ENCODE peak calls at places on chromosomes 7 and 10, in eight cellular contexts. One of them, this sample, is unnamed.

GRCh38 chr10:67612577-67613537 is 83.1 kb downstream of the CTNNA3 start:
- DNase-seq in transverse colon: no peak
- DNase-seq in H1: no peak
- DNase-seq in stomach: no peak
- DNase-seq in SK-N-SH: no peak
- DNase-seq in A549: no peak
- DNase-seq in sigmoid colon: no peak
- DNase-seq in GM12878: peak; percentile 59
- DNase-seq in this sample: no peak

GRCh38 chr10:91683976-91684375 is 51.1 kb upstream of the PPP1R3C start:
- DNase-seq in transverse colon: no peak
- DNase-seq in H1: peak; percentile 36
- DNase-seq in stomach: no peak
- DNase-seq in SK-N-SH: no peak
- DNase-seq in A549: peak; percentile 35
- DNase-seq in sigmoid colon: no peak
- DNase-seq in GM12878: no peak
- DNase-seq in this sample: no peak

GRCh38 chr10:74738985-74739567 is 87.3 kb upstream of the KAT6B start:
- DNase-seq in transverse colon: peak; percentile 43
- DNase-seq in H1: no peak
- DNase-seq in stomach: no peak
- DNase-seq in SK-N-SH: no peak
- DNase-seq in A549: peak; percentile 17
- DNase-seq in sigmoid colon: no peak
- DNase-seq in GM12878: peak; percentile 94
- DNase-seq in this sample: no peak

GRCh38 chr7:101681170-101682007 is 52.3 kb upstream of the MYL10 start:
- DNase-seq in transverse colon: no peak
- DNase-seq in H1: no peak
- DNase-seq in stomach: peak; percentile 33
- DNase-seq in SK-N-SH: peak; percentile 94
- DNase-seq in A549: peak; percentile 78
- DNase-seq in sigmoid colon: no peak
- DNase-seq in GM12878: no peak
- DNase-seq in this sample: no peak

GRCh38 chr10:43233601-43234430 is 33.0 kb downstream of the RASGEF1A start:
- DNase-seq in transverse colon: peak; percentile 3
- DNase-seq in H1: no peak
- DNase-seq in stomach: no peak
- DNase-seq in SK-N-SH: no peak
- DNase-seq in A549: no peak
- DNase-seq in sigmoid colon: peak; percentile 24
- DNase-seq in GM12878: no peak
- DNase-seq in this sample: no peak

GRCh38 chr10:21084700-21085099 is 187.6 kb upstream of the NEBL start:
- DNase-seq in transverse colon: no peak
- DNase-seq in H1: no peak
- DNase-seq in stomach: no peak
- DNase-seq in SK-N-SH: no peak
- DNase-seq in A549: no peak
- DNase-seq in sigmoid colon: no peak
- DNase-seq in GM12878: peak; percentile 13
- DNase-seq in this sample: no peak

GRCh38 chr7:141417506-141417905 is 133.7 kb upstream of the AGK start:
- DNase-seq in transverse colon: no peak
- DNase-seq in H1: no peak
- DNase-seq in stomach: no peak
- DNase-seq in SK-N-SH: no peak
- DNase-seq in A549: no peak
- DNase-seq in sigmoid colon: no peak
- DNase-seq in GM12878: no peak
- DNase-seq in this sample: no peak

GRCh38 chr10:88071814-88072380 is 208.5 kb downstream of the PTEN start:
- DNase-seq in transverse colon: no peak
- DNase-seq in H1: no peak
- DNase-seq in stomach: no peak
- DNase-seq in SK-N-SH: no peak
- DNase-seq in A549: no peak
- DNase-seq in sigmoid colon: no peak
- DNase-seq in GM12878: no peak
- DNase-seq in this sample: no peak

GRCh38 chr10:113138937-113139585 is 189.0 kb downstream of the TCF7L2 start:
- DNase-seq in transverse colon: no peak
- DNase-seq in H1: no peak
- DNase-seq in stomach: no peak
- DNase-seq in SK-N-SH: no peak
- DNase-seq in A549: no peak
- DNase-seq in sigmoid colon: no peak
- DNase-seq in GM12878: no peak
- DNase-seq in this sample: no peak

GRCh38 chr7:128739990-128740682 is 977 bp downstream of the CALU start:
- DNase-seq in transverse colon: no peak
- DNase-seq in H1: no peak
- DNase-seq in stomach: no peak
- DNase-seq in SK-N-SH: no peak
- DNase-seq in A549: no peak
- DNase-seq in sigmoid colon: no peak
- DNase-seq in GM12878: no peak
- DNase-seq in this sample: no peak

GRCh38 chr10:118832242-118832651 is 77.5 kb upstream of the CACUL1 start:
- DNase-seq in transverse colon: peak; percentile 57
- DNase-seq in H1: no peak
- DNase-seq in stomach: peak; percentile 37
- DNase-seq in SK-N-SH: peak; percentile 84
- DNase-seq in A549: no peak
- DNase-seq in sigmoid colon: peak; percentile 74
- DNase-seq in GM12878: no peak
- DNase-seq in this sample: peak; percentile 52

GRCh38 chr7:92813390-92814024 is 22.9 kb downstream of the CDK6 start:
- DNase-seq in transverse colon: no peak
- DNase-seq in H1: no peak
- DNase-seq in stomach: no peak
- DNase-seq in SK-N-SH: no peak
- DNase-seq in A549: no peak
- DNase-seq in sigmoid colon: no peak
- DNase-seq in GM12878: peak; percentile 82
- DNase-seq in this sample: no peak

DNA sequence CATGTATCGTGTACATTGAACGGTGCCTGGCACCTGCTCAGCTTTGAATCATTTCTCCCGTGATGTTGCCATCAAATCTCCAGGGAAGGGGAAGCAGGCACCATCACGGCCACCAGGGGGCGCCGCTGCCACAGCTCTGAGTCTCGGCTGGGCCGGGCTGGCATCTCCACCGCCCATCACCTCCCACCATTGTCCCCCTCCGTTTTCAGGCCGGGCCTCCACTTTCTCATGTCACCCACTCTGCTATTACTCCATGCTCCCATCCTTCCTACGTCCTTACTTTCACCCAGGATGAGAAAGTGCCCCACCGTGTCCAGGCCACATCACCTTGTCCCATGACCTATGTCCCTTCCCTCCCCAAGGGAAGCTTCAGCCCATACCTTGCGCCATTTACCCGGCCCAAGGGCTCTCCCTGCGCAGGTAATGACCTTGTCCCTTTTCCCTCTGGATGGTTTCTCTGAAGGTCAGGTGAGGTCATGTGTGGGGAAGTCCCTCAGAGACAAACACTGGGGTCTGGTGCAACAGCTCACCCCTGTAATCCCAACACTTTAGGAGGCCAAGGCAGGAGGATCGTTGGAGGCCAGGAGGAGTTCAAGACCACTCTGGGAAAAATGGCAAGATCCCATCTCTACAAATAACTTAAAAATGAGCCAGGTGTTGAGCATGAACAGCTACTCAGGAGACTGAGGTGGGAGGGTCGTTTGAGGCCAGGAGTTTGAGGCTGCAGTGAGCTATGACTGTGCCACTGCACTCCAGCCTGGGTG is 31.8 kb upstream of the OCM2 start:
- DNase-seq in transverse colon: peak; percentile 83
- DNase-seq in H1: peak; percentile 31
- DNase-seq in stomach: peak; percentile 88
- DNase-seq in SK-N-SH: peak; percentile 91
- DNase-seq in A549: peak; percentile 70
- DNase-seq in sigmoid colon: peak; percentile 68
- DNase-seq in GM12878: no peak
- DNase-seq in this sample: peak; percentile 68
- TF ChIP-seq CTCF in transverse colon: peak; percentile 92
- TF ChIP-seq CTCF in H1: peak; percentile 97
- TF ChIP-seq CTCF in stomach: peak; percentile 89
- TF ChIP-seq CTCF in SK-N-SH: peak; percentile 98
- TF ChIP-seq CTCF in A549: peak; percentile 94
- TF ChIP-seq CTCF in sigmoid colon: peak; percentile 77
- TF ChIP-seq CTCF in GM12878: peak; percentile 92
- TF ChIP-seq CTCF in this sample: peak; percentile 70

DNA sequence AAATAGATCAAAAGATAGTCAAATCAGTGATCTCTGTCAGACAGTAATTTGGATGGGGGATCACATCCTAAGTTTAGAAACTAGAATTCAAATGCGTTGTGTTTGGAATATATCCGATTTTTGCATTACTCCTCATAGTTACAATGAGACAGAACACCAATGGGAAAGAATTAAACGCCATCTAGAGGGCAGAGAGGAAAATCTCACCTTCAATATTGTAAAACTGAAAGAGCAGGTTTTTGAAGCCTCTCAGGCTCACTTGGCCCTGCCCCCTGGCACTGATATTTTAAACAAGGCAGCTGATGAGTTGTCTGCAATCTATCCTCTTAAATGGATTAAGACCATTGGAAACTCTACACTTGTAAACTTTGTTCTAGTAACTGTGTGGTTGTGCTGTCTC is 17.7 kb downstream of the FRG2B start:
- DNase-seq in transverse colon: no peak
- DNase-seq in H1: no peak
- DNase-seq in stomach: no peak
- DNase-seq in SK-N-SH: peak; percentile 38
- DNase-seq in A549: peak; percentile 25
- DNase-seq in sigmoid colon: no peak
- DNase-seq in GM12878: no peak
- DNase-seq in this sample: no peak
- TF ChIP-seq EP300 in transverse colon: no peak
- TF ChIP-seq EP300 in H1: no peak
- TF ChIP-seq EP300 in stomach: no peak
- TF ChIP-seq EP300 in SK-N-SH: no peak
- TF ChIP-seq EP300 in A549: no peak
- TF ChIP-seq EP300 in sigmoid colon: no peak
- TF ChIP-seq EP300 in GM12878: no peak
- TF ChIP-seq EP300 in this sample: no peak

GRCh38 chr7:156111-157007 is 36.0 kb upstream of the FAM20C start:
- DNase-seq in transverse colon: no peak
- DNase-seq in H1: no peak
- DNase-seq in stomach: no peak
- DNase-seq in SK-N-SH: no peak
- DNase-seq in A549: no peak
- DNase-seq in sigmoid colon: no peak
- DNase-seq in GM12878: no peak
- DNase-seq in this sample: no peak

GRCh38 chr7:159370-160270 is 32.8 kb upstream of the FAM20C start:
- DNase-seq in transverse colon: no peak
- DNase-seq in H1: no peak
- DNase-seq in stomach: no peak
- DNase-seq in SK-N-SH: peak; percentile 51
- DNase-seq in A549: no peak
- DNase-seq in sigmoid colon: no peak
- DNase-seq in GM12878: no peak
- DNase-seq in this sample: no peak

GRCh38 chr7:158771-159170 is 33.6 kb upstream of the FAM20C start:
- DNase-seq in transverse colon: no peak
- DNase-seq in H1: no peak
- DNase-seq in stomach: no peak
- DNase-seq in SK-N-SH: no peak
- DNase-seq in A549: no peak
- DNase-seq in sigmoid colon: no peak
- DNase-seq in GM12878: no peak
- DNase-seq in this sample: no peak

GRCh38 chr7:157008-157310 is 35.4 kb upstream of the FAM20C start:
- DNase-seq in transverse colon: no peak
- DNase-seq in H1: no peak
- DNase-seq in stomach: no peak
- DNase-seq in SK-N-SH: no peak
- DNase-seq in A549: no peak
- DNase-seq in sigmoid colon: no peak
- DNase-seq in GM12878: no peak
- DNase-seq in this sample: no peak

DNA sequence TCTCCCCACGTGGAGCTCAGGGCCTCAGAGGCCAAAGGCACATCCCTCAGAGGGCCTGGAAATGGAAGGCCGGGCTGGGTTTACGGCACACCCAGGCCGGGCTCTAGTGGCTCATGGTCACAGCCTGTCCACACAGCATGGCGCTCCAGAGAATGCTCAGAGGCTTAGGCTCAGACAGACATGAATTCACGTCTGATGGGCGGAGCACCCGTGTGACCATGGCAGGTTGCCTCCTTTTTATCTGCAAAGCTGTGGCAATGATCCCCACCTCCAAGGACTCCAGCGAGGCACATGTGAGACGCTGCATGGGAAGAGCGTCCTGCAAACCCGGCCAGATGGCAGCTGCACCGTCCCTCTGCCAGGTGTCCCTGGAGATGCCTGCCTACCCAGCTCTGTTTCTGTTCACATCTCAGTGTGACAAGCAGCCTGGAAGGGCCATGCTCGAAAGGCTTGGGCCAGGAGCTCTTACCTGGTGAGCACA is 34.6 kb upstream of the FAM20C start:
- DNase-seq in transverse colon: no peak
- DNase-seq in H1: no peak
- DNase-seq in stomach: no peak
- DNase-seq in SK-N-SH: no peak
- DNase-seq in A549: no peak
- DNase-seq in sigmoid colon: no peak
- DNase-seq in GM12878: no peak
- DNase-seq in this sample: no peak
- H3K27ac ChIP-seq in transverse colon: no peak overlapping the region
- H3K27ac ChIP-seq in H1: no peak overlapping the region
- H3K27ac ChIP-seq in stomach: no peak overlapping the region
- H3K27ac ChIP-seq in SK-N-SH: no peak overlapping the region
- H3K27ac ChIP-seq in A549: no peak overlapping the region
- H3K27ac ChIP-seq in sigmoid colon: no peak overlapping the region
- H3K27ac ChIP-seq in GM12878: no peak overlapping the region
- H3K27ac ChIP-seq in this sample: no peak overlapping the region

DNA sequence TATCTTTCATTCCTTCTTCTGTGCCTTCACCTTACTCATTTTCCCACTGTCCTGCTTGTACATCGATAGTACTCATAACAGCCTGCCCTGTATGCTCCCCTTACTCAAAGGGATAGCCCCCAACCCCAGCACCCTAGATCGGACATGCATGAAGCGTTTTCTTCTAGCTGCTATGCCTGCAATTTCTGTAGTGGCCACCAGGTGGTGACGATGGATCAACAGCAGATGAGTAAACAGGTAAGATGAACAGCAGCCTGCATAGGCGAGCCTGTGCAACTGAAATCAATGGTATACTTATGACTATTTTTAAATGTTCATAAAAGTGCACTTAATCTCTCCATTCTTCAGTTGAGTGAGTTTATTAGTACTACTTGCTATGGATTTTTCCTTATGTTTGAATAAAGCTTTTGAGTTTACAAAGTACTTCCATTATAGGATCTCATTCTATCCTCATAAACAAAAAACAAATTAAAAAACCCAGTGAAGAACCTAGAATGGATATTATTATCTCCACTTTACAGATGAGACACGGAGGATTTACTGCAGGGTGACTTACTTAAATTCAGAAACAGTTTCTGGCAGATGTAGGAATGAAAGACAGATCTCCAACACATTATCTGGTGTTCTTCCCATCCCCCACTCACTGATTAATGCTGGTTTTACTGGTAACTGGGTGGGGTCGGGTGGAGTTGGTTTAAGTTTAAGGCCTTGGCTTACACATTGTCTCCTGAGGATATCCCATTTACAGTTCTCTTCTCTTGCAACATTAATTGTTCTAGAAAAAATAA is 222.2 kb downstream of the GLI3 start:
- DNase-seq in transverse colon: peak; percentile 26
- DNase-seq in H1: peak; percentile 23
- DNase-seq in stomach: peak; percentile 68
- DNase-seq in SK-N-SH: peak; percentile 38
- DNase-seq in A549: peak; percentile 75
- DNase-seq in sigmoid colon: no peak
- DNase-seq in GM12878: no peak
- DNase-seq in this sample: no peak
- TF ChIP-seq CTCF in transverse colon: peak; percentile 60
- TF ChIP-seq CTCF in H1: peak; percentile 57
- TF ChIP-seq CTCF in stomach: peak; percentile 69
- TF ChIP-seq CTCF in SK-N-SH: peak; percentile 74
- TF ChIP-seq CTCF in A549: peak; percentile 60
- TF ChIP-seq CTCF in sigmoid colon: peak; percentile 67
- TF ChIP-seq CTCF in GM12878: peak; percentile 67
- TF ChIP-seq CTCF in this sample: peak; percentile 30

This sample was measured in tibial nerve.